ENCODE peak calls at places on chromosomes 13 and 19, in five cellular contexts. One of them, this sample, is unnamed. For H3K27me3, the result is how much of the 10 kb centered on the place peaks cover.

GRCh38 chr13:49298903-49299605 is 51.3 kb downstream of the CDADC1 start:
- DNase-seq in heart left ventricle: no peak
- DNase-seq in psoas muscle: no peak
- DNase-seq in H9: no peak
- DNase-seq in tibial nerve: no peak
- DNase-seq in this sample: no peak

GRCh38 chr13:36872621-36873020 is 47.4 kb downstream of the SMAD9 start:
- DNase-seq in heart left ventricle: peak
- DNase-seq in psoas muscle: peak
- DNase-seq in H9: peak
- DNase-seq in tibial nerve: no peak
- DNase-seq in this sample: no peak

GRCh38 chr19:57171551-57172081 is 4.3 kb upstream of the DUXA start:
- DNase-seq in heart left ventricle: peak
- DNase-seq in psoas muscle: peak
- DNase-seq in H9: peak
- DNase-seq in tibial nerve: peak
- DNase-seq in this sample: peak

GRCh38 chr19:18021121-18021755 is 13.3 kb downstream of the ARRDC2 start:
- DNase-seq in heart left ventricle: peak
- DNase-seq in psoas muscle: peak
- DNase-seq in H9: no peak
- DNase-seq in tibial nerve: peak
- DNase-seq in this sample: peak

GRCh38 chr19:1942934-1943555 is 2.1 kb downstream of the CSNK1G2 start:
- DNase-seq in heart left ventricle: no peak
- DNase-seq in psoas muscle: no peak
- DNase-seq in H9: no peak
- DNase-seq in tibial nerve: no peak
- DNase-seq in this sample: no peak

GRCh38 chr13:28220166-28220565 is 81.8 kb downstream of the PAN3 start:
- DNase-seq in heart left ventricle: no peak
- DNase-seq in psoas muscle: no peak
- DNase-seq in H9: no peak
- DNase-seq in tibial nerve: no peak
- DNase-seq in this sample: no peak

GRCh38 chr13:77696863-77697207 is 652 bp upstream of the SLAIN1 start:
- DNase-seq in heart left ventricle: no peak
- DNase-seq in psoas muscle: no peak
- DNase-seq in H9: no peak
- DNase-seq in tibial nerve: no peak
- DNase-seq in this sample: no peak

GRCh38 chr13:26534036-26534726 is 23.3 kb upstream of the WASF3 start:
- DNase-seq in heart left ventricle: no peak
- DNase-seq in psoas muscle: no peak
- DNase-seq in H9: no peak
- DNase-seq in tibial nerve: no peak
- DNase-seq in this sample: no peak

GRCh38 chr19:11408591-11408990 is 10.5 kb downstream of the RGL3 start:
- DNase-seq in heart left ventricle: no peak
- DNase-seq in psoas muscle: no peak
- DNase-seq in H9: no peak
- DNase-seq in tibial nerve: no peak
- DNase-seq in this sample: no peak

GRCh38 chr19:3964256-3965194 is 6.4 kb downstream of the DAPK3 start:
- DNase-seq in heart left ventricle: no peak
- DNase-seq in psoas muscle: peak
- DNase-seq in H9: no peak
- DNase-seq in tibial nerve: no peak
- DNase-seq in this sample: peak

GRCh38 chr13:21402586-21403307 is 56.4 kb downstream of the ZDHHC20 start:
- DNase-seq in heart left ventricle: no peak
- DNase-seq in psoas muscle: no peak
- DNase-seq in H9: no peak
- DNase-seq in tibial nerve: no peak
- DNase-seq in this sample: no peak

GRCh38 chr13:70188567-70188966 is 80.3 kb upstream of the KLHL1 start:
- DNase-seq in heart left ventricle: no peak
- DNase-seq in psoas muscle: no peak
- DNase-seq in H9: no peak
- DNase-seq in tibial nerve: no peak
- DNase-seq in this sample: no peak

GRCh38 chr19:7590256-7590655 is 5.4 kb upstream of the CAMSAP3 start:
- DNase-seq in heart left ventricle: no peak
- DNase-seq in psoas muscle: no peak
- DNase-seq in H9: no peak
- DNase-seq in tibial nerve: no peak
- DNase-seq in this sample: no peak

GRCh38 chr19:12938536-12939291 is at the start of gene CALR:
- DNase-seq in heart left ventricle: peak
- DNase-seq in psoas muscle: no peak
- DNase-seq in H9: no peak
- DNase-seq in tibial nerve: no peak
- DNase-seq in this sample: peak

DNA sequence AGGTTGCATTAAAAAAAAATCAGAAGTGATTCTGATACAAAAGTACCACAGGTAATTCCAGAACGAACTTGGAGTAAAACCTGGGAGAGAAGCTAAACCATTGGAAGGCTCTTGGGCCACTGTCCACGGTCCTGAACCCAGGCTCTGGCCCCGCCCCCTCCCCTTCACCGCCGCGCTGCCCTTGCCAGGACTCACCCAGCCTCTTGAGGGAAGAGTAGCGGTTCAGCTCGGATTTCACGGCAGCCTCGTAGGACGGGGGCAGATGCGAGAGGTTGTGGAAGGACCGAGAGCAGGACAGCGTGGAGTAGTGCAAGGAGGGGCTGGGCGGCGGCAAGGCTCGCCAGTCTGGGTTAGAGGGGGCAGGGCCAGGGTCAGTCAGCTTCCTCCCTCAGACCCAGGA is 5.7 kb downstream of the SHISA7 start:
- DNase-seq in heart left ventricle: peak
- DNase-seq in psoas muscle: peak
- DNase-seq in H9: peak
- DNase-seq in tibial nerve: no peak
- DNase-seq in this sample: no peak
- H3K27me3 ChIP-seq in heart left ventricle: half or more
- H3K27me3 ChIP-seq in psoas muscle: half or more
- H3K27me3 ChIP-seq in H9: under half
- H3K27me3 ChIP-seq in tibial nerve: under half
- H3K27me3 ChIP-seq in this sample: half or more

DNA sequence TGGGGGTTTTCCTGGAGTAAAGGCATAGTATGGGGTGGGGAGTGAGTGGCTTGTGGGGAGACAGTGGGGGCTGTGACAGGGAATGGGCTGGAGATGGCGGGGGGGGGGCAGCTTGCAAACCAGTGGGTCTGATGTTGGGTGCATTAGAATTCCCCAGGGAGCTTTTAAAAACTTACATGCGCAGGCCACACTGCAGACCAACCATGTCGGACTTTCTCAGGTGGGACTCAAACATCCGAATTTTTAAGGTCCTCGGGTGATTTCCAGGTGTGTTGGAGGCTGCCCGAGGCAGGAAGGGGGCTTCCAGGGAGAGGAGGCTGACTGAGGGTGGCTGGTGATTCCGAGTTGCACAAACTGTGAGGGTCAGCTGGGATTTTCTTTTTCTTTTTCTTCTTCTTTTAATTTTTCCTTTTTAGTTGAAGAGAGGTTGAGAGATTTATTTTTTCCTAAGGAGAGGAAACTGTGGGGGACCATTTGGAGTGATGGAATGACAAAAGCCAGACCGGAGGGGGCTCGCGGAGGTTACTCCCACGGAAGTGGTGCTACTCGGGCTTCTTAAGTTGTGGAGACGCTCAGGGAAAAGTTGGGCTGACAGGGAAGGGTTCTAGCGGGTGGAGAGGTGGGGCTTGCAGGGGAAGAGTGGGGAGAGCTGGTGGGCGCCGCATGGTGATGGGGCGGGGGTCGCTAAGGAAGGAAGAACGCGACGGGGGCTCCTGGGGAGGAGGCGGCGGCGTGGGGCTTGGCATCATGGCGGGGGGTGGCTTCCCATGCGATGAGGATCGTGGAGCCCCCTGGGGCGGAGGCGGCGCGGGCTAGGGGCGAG is 1.0 kb upstream of the CACNG8 start:
- DNase-seq in heart left ventricle: no peak
- DNase-seq in psoas muscle: no peak
- DNase-seq in H9: no peak
- DNase-seq in tibial nerve: no peak
- DNase-seq in this sample: no peak
- H3K27me3 ChIP-seq in heart left ventricle: half or more
- H3K27me3 ChIP-seq in psoas muscle: half or more
- H3K27me3 ChIP-seq in H9: under half
- H3K27me3 ChIP-seq in tibial nerve: under half
- H3K27me3 ChIP-seq in this sample: half or more

GRCh38 chr13:83883061-83883523 is 818 bp upstream of the SLITRK1 start:
- DNase-seq in heart left ventricle: no peak
- DNase-seq in psoas muscle: no peak
- DNase-seq in H9: peak
- DNase-seq in tibial nerve: no peak
- DNase-seq in this sample: no peak

GRCh38 chr13:83884141-83884540 is 1.9 kb upstream of the SLITRK1 start:
- DNase-seq in heart left ventricle: no peak
- DNase-seq in psoas muscle: no peak
- DNase-seq in H9: no peak
- DNase-seq in tibial nerve: no peak
- DNase-seq in this sample: no peak

GRCh38 chr13:83881031-83881727 is 1.1 kb downstream of the SLITRK1 start:
- DNase-seq in heart left ventricle: no peak
- DNase-seq in psoas muscle: no peak
- DNase-seq in H9: no peak
- DNase-seq in tibial nerve: no peak
- DNase-seq in this sample: no peak

GRCh38 chr13:83881917-83882625 is at the start of gene SLITRK1:
- DNase-seq in heart left ventricle: no peak
- DNase-seq in psoas muscle: peak
- DNase-seq in H9: peak
- DNase-seq in tibial nerve: peak
- DNase-seq in this sample: no peak

GRCh38 chr13:83882626-83882959 is 319 bp upstream of the SLITRK1 start:
- DNase-seq in heart left ventricle: no peak
- DNase-seq in psoas muscle: no peak
- DNase-seq in H9: no peak
- DNase-seq in tibial nerve: no peak
- DNase-seq in this sample: no peak
- H3K27me3 ChIP-seq in heart left ventricle: half or more
- H3K27me3 ChIP-seq in psoas muscle: under half
- H3K27me3 ChIP-seq in H9: under half
- H3K27me3 ChIP-seq in tibial nerve: under half
- H3K27me3 ChIP-seq in this sample: under half

DNA sequence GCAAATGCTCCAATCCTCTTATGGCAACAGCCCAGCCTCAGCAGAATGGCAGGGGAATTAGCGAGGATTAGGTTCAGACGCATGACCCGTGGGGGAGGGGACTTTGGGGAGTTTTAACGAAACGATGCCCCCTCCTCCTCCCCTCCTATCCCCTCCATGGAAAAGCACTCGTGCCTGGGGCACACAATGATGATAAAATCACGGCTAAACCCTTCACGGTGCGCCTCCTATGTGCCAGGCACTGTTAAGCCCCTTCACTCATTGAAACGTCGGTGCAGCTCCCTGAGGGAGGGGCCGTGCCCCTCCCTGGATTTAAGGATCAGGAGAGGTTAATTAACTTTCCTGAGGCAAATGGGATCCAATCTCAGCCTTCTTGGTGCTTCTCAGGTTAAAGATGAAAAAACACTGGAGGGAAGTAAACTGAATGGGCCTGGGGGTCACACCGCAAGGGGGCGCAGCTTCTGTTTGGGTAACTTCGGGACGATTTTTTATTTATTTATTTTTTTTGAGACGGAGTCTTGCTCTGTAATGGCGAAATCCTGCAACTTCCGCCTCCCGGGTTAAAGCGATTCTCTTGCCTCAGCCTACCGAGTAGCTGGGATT is 10.1 kb upstream of the TPRX2 start:
- DNase-seq in heart left ventricle: no peak
- DNase-seq in psoas muscle: no peak
- DNase-seq in H9: peak
- DNase-seq in tibial nerve: no peak
- DNase-seq in this sample: no peak
- H3K27me3 ChIP-seq in heart left ventricle: half or more
- H3K27me3 ChIP-seq in psoas muscle: half or more
- H3K27me3 ChIP-seq in H9: under half
- H3K27me3 ChIP-seq in tibial nerve: under half
- H3K27me3 ChIP-seq in this sample: half or more

GRCh38 chr13:22761709-22762108 is 419.1 kb upstream of the SGCG start:
- DNase-seq in heart left ventricle: no peak
- DNase-seq in psoas muscle: no peak
- DNase-seq in H9: no peak
- DNase-seq in tibial nerve: no peak
- DNase-seq in this sample: no peak
- H3K27me3 ChIP-seq in heart left ventricle: under half
- H3K27me3 ChIP-seq in psoas muscle: under half
- H3K27me3 ChIP-seq in H9: under half
- H3K27me3 ChIP-seq in tibial nerve: under half
- H3K27me3 ChIP-seq in this sample: under half

This sample was measured in sigmoid colon.